ENCODE peak calls at places on chromosomes 4 and X, in ten cellular contexts. O is activated gamma-delta T cell treated with Interleukin-2 at 50 U/mL for 16 hours; L is stimulated activated CD8-positive, alpha-beta memory T cell treated with anti-CD3 and anti-CD28 coated beads, Interleukin-15, amount 100 ng/mL, for 24 hours; J is LoVo; N is NCI-H1092 treated with DMSO at 0.1 percent for 48 hours; F is effector memory CD8-positive, alpha-beta T cell; P is ELR; M is choroid plexus epithelial cell; K is activated CD4-positive, alpha-beta T cell treated with anti-CD3 and anti-CD28 coated beads for 36 hours; Q is central memory CD8-positive, alpha-beta T cell. Y is an unnamed sample.

GRCh38 chrX:7242613-7243012 is 94.7 kb upstream of the PUDP start:
- DNase-seq in O (no peak), L (no peak), J (no peak), N (no peak), F (no peak), P (no peak), M (no peak), K (no peak), Q (no peak), Y (no peak)

GRCh38 chrX:110103344-110103743 is 100.4 kb downstream of the TMEM164 start:
- DNase-seq in O (no peak), L (no peak), J (no peak), N (no peak), F (no peak), P (no peak), M (no peak), K (no peak), Q (no peak), Y (no peak)

GRCh38 chrX:22338740-22339139 is 66.0 kb downstream of the CBLL2 start:
- DNase-seq in O (no peak), L (no peak), J (no peak), N (no peak), F (no peak), P (peak), M (peak), K (no peak), Q (no peak), Y (no peak)

GRCh38 chrX:103175944-103176753 is 38.8 kb upstream of the BEX4 start:
- DNase-seq in O (peak), L (peak), J (peak), N (peak), F (peak), P (peak), M (peak), K (peak), Q (peak), Y (peak)

GRCh38 chrX:18871161-18871880 is 112.6 kb downstream of the PHKA2 start:
- DNase-seq in O (no peak), L (no peak), J (no peak), N (no peak), F (no peak), P (no peak), M (peak), K (no peak), Q (no peak), Y (no peak)

GRCh38 chrX:153549807-153550206 is 32.4 kb downstream of the ATP2B3 start:
- DNase-seq in O (no peak), L (no peak), J (no peak), N (no peak), F (no peak), P (no peak), M (no peak), K (no peak), Q (no peak), Y (no peak)

GRCh38 chrX:13747836-13748235 is 13.3 kb downstream of the OFD1 start:
- DNase-seq in O (peak), L (no peak), J (no peak), N (peak), F (peak), P (peak), M (peak), K (peak), Q (peak), Y (peak)

GRCh38 chr4:3708103-3708510 is 58.1 kb upstream of the ADRA2C start:
- DNase-seq in O (no peak), L (no peak), J (no peak), N (no peak), F (no peak), P (no peak), M (no peak), K (no peak), Q (no peak), Y (no peak)

GRCh38 chr4:79917246-79917645 is 155.8 kb downstream of the ANTXR2 start:
- DNase-seq in O (peak), L (no peak), J (peak), N (peak), F (peak), P (peak), M (peak), K (peak), Q (peak), Y (peak)

GRCh38 chr4:149311076-149311475 is 504.6 kb downstream of the IQCM start:
- DNase-seq in O (no peak), L (no peak), J (no peak), N (no peak), F (no peak), P (peak), M (no peak), K (no peak), Q (no peak), Y (no peak)

GRCh38 chrX:116232833-116233232 is 62.3 kb downstream of the AGTR2 start:
- DNase-seq in O (no peak), L (no peak), J (no peak), N (no peak), F (no peak), P (peak), M (peak), K (no peak), Q (no peak), Y (peak)

Y was measured in amniotic epithelial cell.